ENCODE peak calls at places on chromosome 3, in eight cellular contexts. L is AG09309, P is mucosa of descending colon, W is endothelial cell, F is Calu3, D is B cell, X is fibroblast of mammary gland, V is GM23338. U is an unnamed sample.

GRCh38 chr3:13348671-13349396 is 71.3 kb downstream of the NUP210 start:
- DNase-seq in L (no peak), V (peak), D (no peak), F (no peak), X (no peak), W (peak), P (no peak), U (no peak)

GRCh38 chr3:33758874-33759273 is 39.6 kb upstream of the PDCD6IP start:
- DNase-seq in F (no peak), L (no peak), D (no peak), P (no peak), X (peak), V (no peak), W (no peak), U (no peak)

GRCh38 chr3:112979244-112979832 is 4.4 kb upstream of the CD200R1 start:
- DNase-seq in L (peak), D (no peak), X (peak), W (no peak), P (no peak), F (peak), V (peak), U (peak)

GRCh38 chr3:74711913-74712512 is 97.6 kb upstream of the CNTN3 start:
- DNase-seq in V (no peak), F (no peak), D (no peak), W (no peak), L (no peak), X (no peak), P (no peak), U (no peak)

GRCh38 chr3:141367038-141367730 is 1.1 kb upstream of the ZBTB38 start:
- DNase-seq in X (peak), P (no peak), L (peak), W (no peak), F (peak), D (no peak), V (no peak), U (peak)

GRCh38 chr3:49414753-49415152 is 2.5 kb downstream of the TCTA start:
- DNase-seq in V (no peak), W (no peak), P (no peak), X (no peak), D (no peak), L (no peak), F (no peak), U (no peak)

GRCh38 chr3:179622023-179622422 is 17.4 kb downstream of the NDUFB5 start:
- DNase-seq in F (no peak), X (no peak), W (no peak), V (no peak), L (no peak), D (no peak), P (no peak), U (no peak)

GRCh38 chr3:187136936-187137335 is 2.4 kb downstream of the RPL39L start:
- DNase-seq in X (peak), P (no peak), L (no peak), D (no peak), V (no peak), F (peak), W (no peak), U (no peak)

GRCh38 chr3:158456114-158456513 is 114.9 kb upstream of the MLF1 start:
- DNase-seq in X (no peak), D (no peak), W (no peak), V (peak), L (no peak), P (no peak), F (no peak), U (no peak)

GRCh38 chr3:171192176-171192854 is 165.8 kb upstream of the SLC2A2 start:
- DNase-seq in D (no peak), X (peak), L (peak), V (no peak), W (no peak), P (no peak), F (no peak), U (peak)

GRCh38 chr3:83216919-83217594 is 1455.6 kb upstream of the GBE1 start:
- DNase-seq in X (no peak), F (no peak), D (no peak), P (peak), L (no peak), W (no peak), V (no peak), U (no peak)

GRCh38 chr3:29759443-29760033 is 478.7 kb downstream of the RBMS3 start:
- DNase-seq in V (no peak), X (peak), P (no peak), D (no peak), L (no peak), F (no peak), W (no peak), U (no peak)

GRCh38 chr3:181699171-181699903 is 12.4 kb upstream of the SOX2 start:
- DNase-seq in V (peak), L (no peak), X (no peak), D (no peak), F (no peak), W (no peak), P (no peak), U (no peak)

GRCh38 chr3:131502530-131503327 is at the start of gene MRPL3:
- DNase-seq in V (peak), F (peak), D (peak), W (peak), L (peak), X (peak), P (peak), U (peak)

GRCh38 chr3:123552095-123552714 is 32.6 kb downstream of the HACD2 start:
- DNase-seq in V (peak), F (no peak), L (no peak), X (peak), D (no peak), W (no peak), P (no peak), U (no peak)

GRCh38 chr3:78086150-78086549 is 1046.3 kb downstream of the ROBO2 start:
- DNase-seq in X (peak), P (no peak), F (no peak), L (no peak), D (no peak), W (no peak), V (no peak), U (no peak)

GRCh38 chr3:194259982-194260856 is 90.9 kb downstream of the CPN2 start:
- DNase-seq in D (no peak), X (peak), P (no peak), L (peak), V (no peak), W (no peak), F (no peak), U (no peak)

GRCh38 chr3:6264906-6265305 is 596.0 kb upstream of the GRM7 start:
- DNase-seq in V (no peak), L (no peak), X (no peak), F (no peak), P (no peak), W (no peak), D (no peak), U (no peak)

GRCh38 chr3:56133423-56133822 is 334.8 kb downstream of the ERC2 start:
- DNase-seq in W (no peak), D (no peak), X (peak), V (no peak), P (no peak), L (peak), F (no peak), U (no peak)

GRCh38 chr3:141828487-141829284 is 47.8 kb upstream of the ATP1B3 start:
- DNase-seq in W (no peak), D (no peak), P (peak), V (no peak), X (peak), F (peak), L (no peak), U (no peak)

GRCh38 chr3:118587847-118588246 is 446.8 kb downstream of the IGSF11 start:
- DNase-seq in X (no peak), P (no peak), W (no peak), D (no peak), V (no peak), L (no peak), F (no peak), U (no peak)

GRCh38 chr3:40584625-40585189 is 59.9 kb downstream of the ZNF621 start:
- DNase-seq in V (peak), L (peak), P (peak), X (peak), W (peak), F (peak), D (peak), U (peak)

GRCh38 chr3:9986230-9986725 is 363 bp downstream of the EMC3 start:
- DNase-seq in P (no peak), X (no peak), D (no peak), V (no peak), L (no peak), F (no peak), W (no peak), U (no peak)

GRCh38 chr3:10855871-10856662 is 40.0 kb downstream of the SLC6A11 start:
- DNase-seq in F (no peak), D (no peak), X (no peak), V (peak), L (no peak), W (peak), P (no peak), U (no peak)

GRCh38 chr3:8972614-8973013 is 9.3 kb upstream of the RAD18 start:
- DNase-seq in X (peak), V (no peak), L (no peak), F (peak), D (no peak), P (no peak), W (no peak), U (no peak)

GRCh38 chr3:72071624-72072023 is 286.7 kb upstream of the PROK2 start:
- DNase-seq in D (no peak), L (no peak), V (no peak), P (no peak), F (no peak), W (no peak), X (no peak), U (no peak)

GRCh38 chr3:151879037-151879436 is 5.6 kb downstream of the SUCNR1 start:
- DNase-seq in W (no peak), X (peak), F (no peak), V (no peak), L (no peak), D (no peak), P (no peak), U (no peak)

GRCh38 chr3:183490653-183491052 is 62.2 kb upstream of the MCF2L2 start:
- DNase-seq in W (peak), L (no peak), V (peak), P (no peak), X (no peak), F (peak), D (no peak), U (no peak)

GRCh38 chr3:186417791-186418190 is 55.8 kb upstream of the DGKG start:
- DNase-seq in L (peak), X (peak), D (no peak), F (no peak), V (no peak), W (no peak), P (no peak), U (no peak)

GRCh38 chr3:63656791-63657190 is 4.3 kb downstream of the SNTN start:
- DNase-seq in X (peak), D (no peak), V (no peak), F (no peak), P (no peak), W (no peak), L (peak), U (no peak)

GRCh38 chr3:39671116-39671515 is 138.3 kb upstream of the MYRIP start:
- DNase-seq in P (no peak), X (peak), V (no peak), W (no peak), F (no peak), D (no peak), L (peak), U (no peak)

GRCh38 chr3:133453383-133453782 is 53.5 kb downstream of the BFSP2 start:
- DNase-seq in W (no peak), X (no peak), V (no peak), P (no peak), D (no peak), F (no peak), L (no peak), U (no peak)

GRCh38 chr3:139113231-139113749 is 68.6 kb upstream of the PRR23C start:
- DNase-seq in W (no peak), X (no peak), L (no peak), P (no peak), D (no peak), V (no peak), F (no peak), U (no peak)

GRCh38 chr3:152241142-152242067 is 27.3 kb upstream of the MBNL1 start:
- DNase-seq in X (no peak), P (no peak), L (no peak), F (peak), D (no peak), W (no peak), V (no peak), U (no peak)

GRCh38 chr3:68931406-68932149 is 769 bp downstream of the TAFA4 start:
- DNase-seq in L (no peak), F (no peak), P (no peak), V (peak), W (peak), X (no peak), D (peak), U (no peak)

GRCh38 chr3:21745971-21746370 is 5.0 kb downstream of the ZNF385D start:
- DNase-seq in W (no peak), L (no peak), D (no peak), X (peak), P (no peak), F (no peak), V (no peak), U (no peak)

GRCh38 chr3:141877911-141878310 is 1.5 kb downstream of the ATP1B3 start:
- DNase-seq in V (peak), X (peak), L (no peak), P (no peak), F (no peak), W (no peak), D (no peak), U (no peak)

GRCh38 chr3:55244247-55244646 is 242.9 kb downstream of the WNT5A start:
- DNase-seq in W (no peak), V (no peak), L (no peak), X (no peak), D (no peak), F (no peak), P (no peak), U (no peak)

GRCh38 chr3:127366383-127366782 is 78.5 kb upstream of the PRR20G start:
- DNase-seq in X (no peak), F (no peak), P (no peak), V (peak), W (no peak), L (no peak), D (no peak), U (no peak)
- TF ChIP-seq CTCF in X (no peak), F (no peak), P (no peak), V (peak), W (no peak), L (no peak), D (no peak), U (no peak)

GRCh38 chr3:4207672-4208071 is 95.5 kb upstream of the SETMAR start:
- DNase-seq in D (no peak), F (no peak), X (no peak), V (no peak), P (no peak), W (no peak), L (no peak), U (no peak)

GRCh38 chr3:4211610-4212009 is 91.6 kb upstream of the SETMAR start:
- DNase-seq in V (no peak), W (no peak), X (no peak), P (peak), D (no peak), L (no peak), F (no peak), U (no peak)
- TF ChIP-seq CTCF in V (no peak), W (no peak), X (no peak), P (no peak), D (no peak), L (no peak), F (no peak), U (no peak)

DNA sequence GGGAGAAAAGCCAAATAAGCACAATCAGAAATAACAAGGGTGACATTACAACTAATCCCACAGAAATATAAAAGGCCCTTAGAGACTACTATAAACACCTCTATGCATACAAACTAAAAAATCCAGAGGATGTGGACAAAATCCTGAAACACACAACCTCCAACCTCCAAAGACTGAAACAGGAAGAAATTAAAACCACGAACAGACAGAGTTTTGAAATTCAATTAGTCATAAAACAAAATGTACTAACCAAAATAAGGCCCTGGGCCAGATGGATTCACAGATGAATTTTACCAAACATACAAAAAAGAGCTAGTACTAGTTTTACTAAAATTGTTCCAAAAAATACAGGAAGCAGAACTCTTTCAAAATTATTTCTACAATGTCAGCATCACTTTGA is 1043.6 kb downstream of the DIPK2A start:
- DNase-seq in X (peak), V (no peak), W (no peak), F (no peak), P (no peak), L (peak), D (no peak), U (no peak)
- TF ChIP-seq CTCF in X (no peak), V (no peak), W (no peak), F (no peak), P (no peak), L (no peak), D (no peak), U (no peak)

GRCh38 chr3:154182975-154183374 is 61.8 kb downstream of the ARHGEF26 start:
- DNase-seq in W (no peak), P (no peak), X (no peak), F (no peak), D (no peak), L (no peak), V (no peak), U (no peak)

GRCh38 chr3:154181127-154181691 is 60.0 kb downstream of the ARHGEF26 start:
- DNase-seq in X (no peak), F (peak), V (no peak), W (no peak), P (no peak), D (no peak), L (no peak), U (no peak)

GRCh38 chr3:154184582-154184981 is 63.4 kb downstream of the ARHGEF26 start:
- DNase-seq in V (no peak), X (no peak), P (peak), D (no peak), W (no peak), L (no peak), F (no peak), U (no peak)

GRCh38 chr3:154178172-154178571 is 57.0 kb downstream of the ARHGEF26 start:
- DNase-seq in P (no peak), D (no peak), L (no peak), F (no peak), W (no peak), V (no peak), X (peak), U (no peak)

GRCh38 chr3:154182322-154182922 is 61.2 kb downstream of the ARHGEF26 start:
- DNase-seq in L (no peak), F (no peak), V (no peak), W (no peak), X (no peak), D (no peak), P (no peak), U (no peak)
- TF ChIP-seq CTCF in L (no peak), F (no peak), V (no peak), W (no peak), X (no peak), D (no peak), P (no peak), U (no peak)

DNA sequence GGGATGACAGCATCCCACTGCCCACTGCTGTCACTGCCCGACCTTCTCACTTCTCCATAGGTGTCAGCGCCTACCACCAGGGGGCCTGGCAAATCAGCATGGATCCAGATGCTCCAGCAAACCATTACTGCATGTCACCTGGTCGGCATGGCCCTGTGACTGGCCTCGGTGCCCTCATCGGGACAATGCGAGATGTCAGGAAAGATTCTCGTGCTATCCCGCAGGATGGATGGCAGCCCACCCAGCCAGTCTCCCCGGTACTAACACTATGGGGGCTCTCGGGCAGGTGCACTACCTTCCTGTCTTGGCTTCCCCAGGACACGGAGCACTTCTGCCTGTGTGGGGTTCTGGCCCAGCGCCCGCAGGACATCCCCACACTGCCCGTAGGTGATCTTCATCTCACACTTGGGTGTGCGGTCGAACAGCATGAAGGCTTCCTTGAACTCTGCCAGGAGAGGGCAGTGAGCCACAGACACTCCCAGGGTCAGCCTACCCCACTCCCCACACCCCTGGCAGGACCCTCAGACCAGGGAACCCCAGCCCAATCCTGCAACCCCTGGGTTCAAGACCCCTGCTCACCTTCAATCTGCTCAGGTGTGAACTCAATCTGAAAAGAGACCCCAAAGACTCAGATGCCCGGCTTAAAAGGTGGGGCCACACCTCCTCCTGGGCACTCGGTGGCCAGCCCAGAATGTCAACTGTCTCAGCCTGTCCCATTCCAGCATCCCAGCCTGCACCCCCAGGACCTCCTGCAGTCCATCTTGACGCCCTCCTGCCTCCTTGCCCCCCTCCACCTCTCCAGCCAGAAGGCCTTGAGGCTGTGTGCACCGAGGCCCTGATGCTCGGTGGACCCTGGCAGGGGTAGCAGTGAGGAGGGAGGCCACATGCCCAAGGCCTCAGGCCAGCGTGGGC is 2.6 kb downstream of the MYL3 start:
- DNase-seq in L (no peak), W (peak), X (no peak), D (no peak), V (peak), P (peak), F (peak), U (no peak)
- TF ChIP-seq CTCF in L (peak), W (peak), X (peak), D (peak), V (peak), P (no peak), F (peak), U (peak)

GRCh38 chr3:195511136-195511535 is 32.0 kb downstream of the PPP1R2 start:
- DNase-seq in V (no peak), F (no peak), W (no peak), X (no peak), D (no peak), L (no peak), P (no peak), U (no peak)
- TF ChIP-seq CTCF in V (no peak), F (no peak), W (no peak), X (no peak), D (no peak), L (no peak), P (no peak), U (no peak)

GRCh38 chr3:66220066-66220465 is 735 bp upstream of the SLC25A26 start:
- DNase-seq in L (no peak), X (no peak), W (no peak), F (no peak), V (no peak), P (no peak), D (no peak), U (no peak)
- TF ChIP-seq CTCF in L (no peak), X (no peak), W (no peak), F (no peak), V (no peak), P (no peak), D (no peak), U (no peak)

DNA sequence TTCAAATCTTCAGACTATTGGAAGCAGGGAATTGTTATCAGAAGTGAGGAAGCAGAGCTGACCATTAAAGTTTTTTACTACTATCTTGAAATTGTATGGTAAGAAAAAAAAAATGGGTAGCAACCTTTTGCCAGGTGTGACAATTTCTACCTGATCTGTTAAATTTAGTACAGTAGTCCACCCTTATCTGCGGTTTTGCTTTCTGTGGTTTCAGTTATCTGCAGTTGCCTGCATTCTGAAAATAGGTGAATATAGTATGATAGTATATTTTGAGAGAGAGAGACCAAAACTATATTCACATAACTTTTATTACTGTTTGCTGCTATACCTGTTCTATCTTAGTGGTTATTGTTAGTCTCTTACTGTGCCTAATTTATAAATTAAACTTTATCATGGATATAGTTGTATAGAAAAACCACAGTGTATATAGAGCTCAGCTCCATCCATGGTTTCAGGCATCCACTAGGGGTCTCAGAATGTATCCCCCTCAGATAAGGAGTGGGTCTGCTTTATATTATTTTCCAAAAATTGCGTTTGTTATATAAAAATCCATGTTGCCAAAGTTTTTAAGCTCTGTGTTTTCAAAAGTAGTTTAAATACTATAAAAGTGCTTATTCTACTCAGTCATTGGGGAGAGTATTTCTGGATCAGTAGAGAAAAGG is 69.9 kb downstream of the PTPRG start:
- DNase-seq in D (no peak), F (no peak), W (no peak), X (no peak), L (no peak), V (no peak), P (no peak), U (no peak)
- TF ChIP-seq CTCF in D (no peak), F (no peak), W (no peak), X (no peak), L (no peak), V (peak), P (no peak), U (no peak)

GRCh38 chr3:99172736-99173657 is 271.5 kb upstream of the DCBLD2 start:
- DNase-seq in P (no peak), V (peak), D (no peak), W (peak), F (peak), L (peak), X (peak), U (peak)
- TF ChIP-seq CTCF in P (peak), V (peak), D (peak), W (peak), F (peak), L (peak), X (peak), U (peak)

U was measured in AG09319.